ENCODE peak calls at places on chromosomes 16 and 17, in eight cellular contexts. One of them, this sample, is unnamed.

GRCh38 chr17:22512997-22513538 is 820.7 kb downstream of the KCNJ18 start:
- DNase-seq in sigmoid colon: no peak
- DNase-seq in fibroblast of mammary gland: no peak
- DNase-seq in ACHN: no peak
- DNase-seq in GM18507: no peak
- DNase-seq in GM23338: no peak
- DNase-seq in foreskin fibroblast: no peak
- DNase-seq in activated T-helper 2 cell treated with anti-CD3 and anti-CD28 coated beads, Interferon-gamma antibody, Interleukin-2, Interleukin-4, amounts not matched to agents 10 μg/mL and 5 μg/mL and 100 μg/mL, durations not matched to agents 14 hours and 24 hours and 36 hours: no peak
- DNase-seq in this sample: no peak

GRCh38 chr16:88264641-88265285 is 118.0 kb upstream of the ZNF469 start:
- DNase-seq in sigmoid colon: peak
- DNase-seq in fibroblast of mammary gland: peak
- DNase-seq in ACHN: peak
- DNase-seq in GM18507: peak
- DNase-seq in GM23338: peak
- DNase-seq in foreskin fibroblast: peak
- DNase-seq in activated T-helper 2 cell treated with anti-CD3 and anti-CD28 coated beads, Interferon-gamma antibody, Interleukin-2, Interleukin-4, amounts not matched to agents 10 μg/mL and 5 μg/mL and 100 μg/mL, durations not matched to agents 14 hours and 24 hours and 36 hours: peak
- DNase-seq in this sample: peak

GRCh38 chr17:78826836-78827509 is 13.6 kb downstream of the USP36 start:
- DNase-seq in sigmoid colon: peak
- DNase-seq in fibroblast of mammary gland: no peak
- DNase-seq in ACHN: no peak
- DNase-seq in GM18507: no peak
- DNase-seq in GM23338: no peak
- DNase-seq in foreskin fibroblast: no peak
- DNase-seq in activated T-helper 2 cell treated with anti-CD3 and anti-CD28 coated beads, Interferon-gamma antibody, Interleukin-2, Interleukin-4, amounts not matched to agents 10 μg/mL and 5 μg/mL and 100 μg/mL, durations not matched to agents 14 hours and 24 hours and 36 hours: no peak
- DNase-seq in this sample: no peak

GRCh38 chr16:29678691-29679267 is at the start of gene QPRT:
- DNase-seq in sigmoid colon: peak
- DNase-seq in fibroblast of mammary gland: peak
- DNase-seq in ACHN: peak
- DNase-seq in GM18507: no peak
- DNase-seq in GM23338: peak
- DNase-seq in foreskin fibroblast: peak
- DNase-seq in activated T-helper 2 cell treated with anti-CD3 and anti-CD28 coated beads, Interferon-gamma antibody, Interleukin-2, Interleukin-4, amounts not matched to agents 10 μg/mL and 5 μg/mL and 100 μg/mL, durations not matched to agents 14 hours and 24 hours and 36 hours: no peak
- DNase-seq in this sample: peak

GRCh38 chr17:67717192-67717623 is 528 bp upstream of the NOL11 start:
- DNase-seq in sigmoid colon: no peak
- DNase-seq in fibroblast of mammary gland: no peak
- DNase-seq in ACHN: no peak
- DNase-seq in GM18507: no peak
- DNase-seq in GM23338: peak
- DNase-seq in foreskin fibroblast: peak
- DNase-seq in activated T-helper 2 cell treated with anti-CD3 and anti-CD28 coated beads, Interferon-gamma antibody, Interleukin-2, Interleukin-4, amounts not matched to agents 10 μg/mL and 5 μg/mL and 100 μg/mL, durations not matched to agents 14 hours and 24 hours and 36 hours: no peak
- DNase-seq in this sample: no peak

GRCh38 chr16:19008245-19008644 is 24.5 kb downstream of the TMC7 start:
- DNase-seq in sigmoid colon: no peak
- DNase-seq in fibroblast of mammary gland: peak
- DNase-seq in ACHN: peak
- DNase-seq in GM18507: no peak
- DNase-seq in GM23338: no peak
- DNase-seq in foreskin fibroblast: peak
- DNase-seq in activated T-helper 2 cell treated with anti-CD3 and anti-CD28 coated beads, Interferon-gamma antibody, Interleukin-2, Interleukin-4, amounts not matched to agents 10 μg/mL and 5 μg/mL and 100 μg/mL, durations not matched to agents 14 hours and 24 hours and 36 hours: no peak
- DNase-seq in this sample: peak

GRCh38 chr16:15701975-15702970 is 52.2 kb downstream of the NDE1 start:
- DNase-seq in sigmoid colon: no peak
- DNase-seq in fibroblast of mammary gland: peak
- DNase-seq in ACHN: no peak
- DNase-seq in GM18507: no peak
- DNase-seq in GM23338: no peak
- DNase-seq in foreskin fibroblast: peak
- DNase-seq in activated T-helper 2 cell treated with anti-CD3 and anti-CD28 coated beads, Interferon-gamma antibody, Interleukin-2, Interleukin-4, amounts not matched to agents 10 μg/mL and 5 μg/mL and 100 μg/mL, durations not matched to agents 14 hours and 24 hours and 36 hours: no peak
- DNase-seq in this sample: no peak

GRCh38 chr17:8060274-8060673 is 21.4 kb downstream of the ALOX15B start:
- DNase-seq in sigmoid colon: peak
- DNase-seq in fibroblast of mammary gland: peak
- DNase-seq in ACHN: peak
- DNase-seq in GM18507: peak
- DNase-seq in GM23338: peak
- DNase-seq in foreskin fibroblast: peak
- DNase-seq in activated T-helper 2 cell treated with anti-CD3 and anti-CD28 coated beads, Interferon-gamma antibody, Interleukin-2, Interleukin-4, amounts not matched to agents 10 μg/mL and 5 μg/mL and 100 μg/mL, durations not matched to agents 14 hours and 24 hours and 36 hours: peak
- DNase-seq in this sample: peak

GRCh38 chr17:74865504-74866197 is 6.0 kb upstream of the GRIN2C start:
- DNase-seq in sigmoid colon: no peak
- DNase-seq in fibroblast of mammary gland: no peak
- DNase-seq in ACHN: no peak
- DNase-seq in GM18507: no peak
- DNase-seq in GM23338: peak
- DNase-seq in foreskin fibroblast: no peak
- DNase-seq in activated T-helper 2 cell treated with anti-CD3 and anti-CD28 coated beads, Interferon-gamma antibody, Interleukin-2, Interleukin-4, amounts not matched to agents 10 μg/mL and 5 μg/mL and 100 μg/mL, durations not matched to agents 14 hours and 24 hours and 36 hours: no peak
- DNase-seq in this sample: no peak

GRCh38 chr16:30009085-30009862 is 1.6 kb downstream of the DOC2A start:
- DNase-seq in sigmoid colon: no peak
- DNase-seq in fibroblast of mammary gland: no peak
- DNase-seq in ACHN: no peak
- DNase-seq in GM18507: no peak
- DNase-seq in GM23338: peak
- DNase-seq in foreskin fibroblast: no peak
- DNase-seq in activated T-helper 2 cell treated with anti-CD3 and anti-CD28 coated beads, Interferon-gamma antibody, Interleukin-2, Interleukin-4, amounts not matched to agents 10 μg/mL and 5 μg/mL and 100 μg/mL, durations not matched to agents 14 hours and 24 hours and 36 hours: no peak
- DNase-seq in this sample: no peak

GRCh38 chr16:9503251-9503986 is 412.0 kb downstream of the HAPSTR1 start:
- DNase-seq in sigmoid colon: no peak
- DNase-seq in fibroblast of mammary gland: no peak
- DNase-seq in ACHN: no peak
- DNase-seq in GM18507: no peak
- DNase-seq in GM23338: no peak
- DNase-seq in foreskin fibroblast: no peak
- DNase-seq in activated T-helper 2 cell treated with anti-CD3 and anti-CD28 coated beads, Interferon-gamma antibody, Interleukin-2, Interleukin-4, amounts not matched to agents 10 μg/mL and 5 μg/mL and 100 μg/mL, durations not matched to agents 14 hours and 24 hours and 36 hours: no peak
- DNase-seq in this sample: no peak